ENCODE peak calls at places on chromosomes 3 and 15, in ten cellular contexts. One of them, this sample, is unnamed.

GRCh38 chr3:25899352-25900101 is 109.6 kb downstream of the OXSM start:
- DNase-seq in activated B cell treated with CpG ODN at 0.5 μM for 24 hours: no peak
- DNase-seq in upper lobe of right lung: no peak
- DNase-seq in GM23338: no peak
- DNase-seq in progenitor cell of endocrine pancreas: no peak
- DNase-seq in thoracic aorta: no peak
- DNase-seq in lower lobe of right lung: no peak
- DNase-seq in esophagus squamous epithelium: no peak
- DNase-seq in tibial nerve: no peak
- DNase-seq in heart left ventricle: no peak
- DNase-seq in this sample: no peak

GRCh38 chr3:149593416-149594160 is 64.2 kb downstream of the WWTR1 start:
- DNase-seq in activated B cell treated with CpG ODN at 0.5 μM for 24 hours: no peak
- DNase-seq in upper lobe of right lung: no peak
- DNase-seq in GM23338: peak
- DNase-seq in progenitor cell of endocrine pancreas: no peak
- DNase-seq in thoracic aorta: no peak
- DNase-seq in lower lobe of right lung: no peak
- DNase-seq in esophagus squamous epithelium: no peak
- DNase-seq in tibial nerve: no peak
- DNase-seq in heart left ventricle: no peak
- DNase-seq in this sample: no peak

GRCh38 chr3:170425491-170426239 is 7.0 kb downstream of the CLDN11 start:
- DNase-seq in activated B cell treated with CpG ODN at 0.5 μM for 24 hours: no peak
- DNase-seq in upper lobe of right lung: no peak
- DNase-seq in GM23338: peak
- DNase-seq in progenitor cell of endocrine pancreas: peak
- DNase-seq in thoracic aorta: no peak
- DNase-seq in lower lobe of right lung: no peak
- DNase-seq in esophagus squamous epithelium: no peak
- DNase-seq in tibial nerve: no peak
- DNase-seq in heart left ventricle: no peak
- DNase-seq in this sample: no peak

GRCh38 chr3:124395165-124395564 is 335.1 kb upstream of the UMPS start:
- DNase-seq in activated B cell treated with CpG ODN at 0.5 μM for 24 hours: no peak
- DNase-seq in upper lobe of right lung: no peak
- DNase-seq in GM23338: no peak
- DNase-seq in progenitor cell of endocrine pancreas: no peak
- DNase-seq in thoracic aorta: no peak
- DNase-seq in lower lobe of right lung: no peak
- DNase-seq in esophagus squamous epithelium: no peak
- DNase-seq in tibial nerve: no peak
- DNase-seq in heart left ventricle: no peak
- DNase-seq in this sample: no peak

GRCh38 chr3:87182023-87182422 is 45.1 kb upstream of the CHMP2B start:
- DNase-seq in activated B cell treated with CpG ODN at 0.5 μM for 24 hours: no peak
- DNase-seq in upper lobe of right lung: no peak
- DNase-seq in GM23338: no peak
- DNase-seq in progenitor cell of endocrine pancreas: no peak
- DNase-seq in thoracic aorta: no peak
- DNase-seq in lower lobe of right lung: no peak
- DNase-seq in esophagus squamous epithelium: no peak
- DNase-seq in tibial nerve: no peak
- DNase-seq in heart left ventricle: no peak
- DNase-seq in this sample: no peak

GRCh38 chr3:126135056-126135397 is 45.4 kb downstream of the ALDH1L1 start:
- DNase-seq in activated B cell treated with CpG ODN at 0.5 μM for 24 hours: no peak
- DNase-seq in upper lobe of right lung: no peak
- DNase-seq in GM23338: no peak
- DNase-seq in progenitor cell of endocrine pancreas: no peak
- DNase-seq in thoracic aorta: no peak
- DNase-seq in lower lobe of right lung: peak
- DNase-seq in esophagus squamous epithelium: no peak
- DNase-seq in tibial nerve: no peak
- DNase-seq in heart left ventricle: no peak
- DNase-seq in this sample: no peak

GRCh38 chr3:23800731-23801130 is 5.0 kb upstream of the UBE2E1 start:
- DNase-seq in activated B cell treated with CpG ODN at 0.5 μM for 24 hours: no peak
- DNase-seq in upper lobe of right lung: no peak
- DNase-seq in GM23338: no peak
- DNase-seq in progenitor cell of endocrine pancreas: no peak
- DNase-seq in thoracic aorta: no peak
- DNase-seq in lower lobe of right lung: no peak
- DNase-seq in esophagus squamous epithelium: no peak
- DNase-seq in tibial nerve: no peak
- DNase-seq in heart left ventricle: no peak
- DNase-seq in this sample: no peak

GRCh38 chr3:85681906-85682305 is 723.1 kb downstream of the CADM2 start:
- DNase-seq in activated B cell treated with CpG ODN at 0.5 μM for 24 hours: no peak
- DNase-seq in upper lobe of right lung: no peak
- DNase-seq in GM23338: no peak
- DNase-seq in progenitor cell of endocrine pancreas: no peak
- DNase-seq in thoracic aorta: no peak
- DNase-seq in lower lobe of right lung: no peak
- DNase-seq in esophagus squamous epithelium: no peak
- DNase-seq in tibial nerve: no peak
- DNase-seq in heart left ventricle: no peak
- DNase-seq in this sample: no peak

GRCh38 chr3:65484964-65485363 is 553.8 kb downstream of the MAGI1 start:
- DNase-seq in activated B cell treated with CpG ODN at 0.5 μM for 24 hours: no peak
- DNase-seq in upper lobe of right lung: no peak
- DNase-seq in GM23338: no peak
- DNase-seq in progenitor cell of endocrine pancreas: no peak
- DNase-seq in thoracic aorta: no peak
- DNase-seq in lower lobe of right lung: no peak
- DNase-seq in esophagus squamous epithelium: no peak
- DNase-seq in tibial nerve: no peak
- DNase-seq in heart left ventricle: no peak
- DNase-seq in this sample: no peak

GRCh38 chr3:194306109-194306686 is 44.9 kb downstream of the CPN2 start:
- DNase-seq in activated B cell treated with CpG ODN at 0.5 μM for 24 hours: peak
- DNase-seq in upper lobe of right lung: peak
- DNase-seq in GM23338: no peak
- DNase-seq in progenitor cell of endocrine pancreas: no peak
- DNase-seq in thoracic aorta: no peak
- DNase-seq in lower lobe of right lung: no peak
- DNase-seq in esophagus squamous epithelium: no peak
- DNase-seq in tibial nerve: no peak
- DNase-seq in heart left ventricle: no peak
- DNase-seq in this sample: peak

GRCh38 chr15:81334768-81335447 is 11.0 kb upstream of the STARD5 start:
- DNase-seq in activated B cell treated with CpG ODN at 0.5 μM for 24 hours: no peak
- DNase-seq in upper lobe of right lung: no peak
- DNase-seq in GM23338: no peak
- DNase-seq in progenitor cell of endocrine pancreas: no peak
- DNase-seq in thoracic aorta: no peak
- DNase-seq in lower lobe of right lung: no peak
- DNase-seq in esophagus squamous epithelium: no peak
- DNase-seq in tibial nerve: no peak
- DNase-seq in heart left ventricle: no peak
- DNase-seq in this sample: no peak

GRCh38 chr3:1499694-1500093 is 406.9 kb downstream of the CNTN6 start:
- DNase-seq in activated B cell treated with CpG ODN at 0.5 μM for 24 hours: no peak
- DNase-seq in upper lobe of right lung: no peak
- DNase-seq in GM23338: no peak
- DNase-seq in progenitor cell of endocrine pancreas: no peak
- DNase-seq in thoracic aorta: no peak
- DNase-seq in lower lobe of right lung: no peak
- DNase-seq in esophagus squamous epithelium: no peak
- DNase-seq in tibial nerve: no peak
- DNase-seq in heart left ventricle: no peak
- DNase-seq in this sample: no peak

GRCh38 chr15:88243895-88244787 is 12.4 kb downstream of the NTRK3 start:
- DNase-seq in activated B cell treated with CpG ODN at 0.5 μM for 24 hours: no peak
- DNase-seq in upper lobe of right lung: no peak
- DNase-seq in GM23338: peak
- DNase-seq in progenitor cell of endocrine pancreas: no peak
- DNase-seq in thoracic aorta: no peak
- DNase-seq in lower lobe of right lung: no peak
- DNase-seq in esophagus squamous epithelium: no peak
- DNase-seq in tibial nerve: peak
- DNase-seq in heart left ventricle: no peak
- DNase-seq in this sample: no peak

GRCh38 chr3:29026301-29026700 is 254.6 kb upstream of the RBMS3 start:
- DNase-seq in activated B cell treated with CpG ODN at 0.5 μM for 24 hours: no peak
- DNase-seq in upper lobe of right lung: no peak
- DNase-seq in GM23338: no peak
- DNase-seq in progenitor cell of endocrine pancreas: no peak
- DNase-seq in thoracic aorta: no peak
- DNase-seq in lower lobe of right lung: no peak
- DNase-seq in esophagus squamous epithelium: no peak
- DNase-seq in tibial nerve: no peak
- DNase-seq in heart left ventricle: no peak
- DNase-seq in this sample: no peak

GRCh38 chr3:173737167-173737808 is 339.7 kb downstream of the NLGN1 start:
- DNase-seq in activated B cell treated with CpG ODN at 0.5 μM for 24 hours: no peak
- DNase-seq in upper lobe of right lung: no peak
- DNase-seq in GM23338: no peak
- DNase-seq in progenitor cell of endocrine pancreas: no peak
- DNase-seq in thoracic aorta: no peak
- DNase-seq in lower lobe of right lung: no peak
- DNase-seq in esophagus squamous epithelium: no peak
- DNase-seq in tibial nerve: no peak
- DNase-seq in heart left ventricle: no peak
- DNase-seq in this sample: no peak

GRCh38 chr3:173732237-173732636 is 334.7 kb downstream of the NLGN1 start:
- DNase-seq in activated B cell treated with CpG ODN at 0.5 μM for 24 hours: no peak
- DNase-seq in upper lobe of right lung: no peak
- DNase-seq in GM23338: peak
- DNase-seq in progenitor cell of endocrine pancreas: no peak
- DNase-seq in thoracic aorta: no peak
- DNase-seq in lower lobe of right lung: no peak
- DNase-seq in esophagus squamous epithelium: no peak
- DNase-seq in tibial nerve: no peak
- DNase-seq in heart left ventricle: no peak
- DNase-seq in this sample: no peak

GRCh38 chr3:173730391-173730790 is 332.8 kb downstream of the NLGN1 start:
- DNase-seq in activated B cell treated with CpG ODN at 0.5 μM for 24 hours: no peak
- DNase-seq in upper lobe of right lung: no peak
- DNase-seq in GM23338: no peak
- DNase-seq in progenitor cell of endocrine pancreas: no peak
- DNase-seq in thoracic aorta: no peak
- DNase-seq in lower lobe of right lung: no peak
- DNase-seq in esophagus squamous epithelium: no peak
- DNase-seq in tibial nerve: no peak
- DNase-seq in heart left ventricle: no peak
- DNase-seq in this sample: no peak

DNA sequence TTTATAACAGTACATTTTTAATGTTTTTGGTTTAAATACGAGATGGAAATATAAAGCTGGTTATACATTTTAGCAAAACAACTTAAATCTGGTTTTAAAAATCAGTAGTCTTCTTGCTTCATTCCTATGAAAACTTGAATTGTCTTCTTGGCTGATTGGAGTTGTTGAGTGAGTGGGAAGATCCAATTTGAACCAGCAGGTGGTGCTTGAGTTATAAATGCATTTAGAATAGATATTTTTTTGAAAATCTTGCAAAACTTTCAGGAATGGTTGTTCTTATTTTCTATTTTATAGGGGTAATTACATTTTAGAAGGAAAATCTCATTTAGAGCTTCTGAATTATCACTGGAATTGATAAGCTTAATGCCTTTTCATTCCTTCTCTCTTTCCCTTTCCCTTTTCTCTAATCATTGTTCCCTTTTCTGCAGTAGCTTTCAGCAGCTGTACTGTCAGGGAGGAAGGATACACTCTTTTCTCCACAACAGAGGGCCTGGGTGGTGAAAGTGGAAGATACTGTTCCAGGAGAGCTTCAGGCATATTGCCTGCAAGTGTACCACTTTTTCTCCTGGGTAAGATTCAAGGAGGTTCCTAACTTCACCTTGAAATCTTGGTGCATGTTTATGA is 335.6 kb downstream of the NLGN1 start:
- DNase-seq in activated B cell treated with CpG ODN at 0.5 μM for 24 hours: no peak
- DNase-seq in upper lobe of right lung: no peak
- DNase-seq in GM23338: peak
- DNase-seq in progenitor cell of endocrine pancreas: no peak
- DNase-seq in thoracic aorta: no peak
- DNase-seq in lower lobe of right lung: no peak
- DNase-seq in esophagus squamous epithelium: no peak
- DNase-seq in tibial nerve: peak
- DNase-seq in heart left ventricle: no peak
- DNase-seq in this sample: no peak
- TF ChIP-seq CTCF in activated B cell treated with CpG ODN at 0.5 μM for 24 hours: no peak
- TF ChIP-seq CTCF in upper lobe of right lung: peak
- TF ChIP-seq CTCF in GM23338: peak
- TF ChIP-seq CTCF in progenitor cell of endocrine pancreas: peak
- TF ChIP-seq CTCF in thoracic aorta: peak
- TF ChIP-seq CTCF in lower lobe of right lung: no peak
- TF ChIP-seq CTCF in esophagus squamous epithelium: no peak
- TF ChIP-seq CTCF in tibial nerve: peak
- TF ChIP-seq CTCF in heart left ventricle: peak
- TF ChIP-seq CTCF in this sample: no peak

DNA sequence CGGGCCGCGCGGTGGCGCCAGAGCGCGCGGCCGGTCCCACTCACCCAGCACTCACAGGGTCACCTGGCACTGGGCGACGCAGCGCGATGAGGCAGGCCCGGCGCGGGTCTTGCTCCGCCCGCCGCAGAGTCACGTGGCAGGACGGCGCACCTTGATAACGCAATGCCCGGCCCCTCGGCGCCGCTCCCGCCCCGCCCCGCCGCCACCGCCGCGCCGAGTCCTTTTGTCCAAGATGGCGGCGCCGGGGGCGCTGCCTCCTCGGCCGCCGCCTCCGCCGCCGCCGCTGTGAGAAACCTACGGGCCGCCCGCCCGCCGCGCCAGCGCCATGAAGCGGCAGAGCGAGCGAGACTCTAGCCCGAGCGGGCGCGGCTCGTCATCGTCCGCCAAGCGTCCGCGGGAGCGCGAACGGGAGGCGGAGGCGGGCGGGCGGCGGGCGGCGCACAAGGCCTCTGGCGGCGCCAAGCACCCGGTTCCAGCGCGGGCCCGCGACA is at the start of gene RBM15B:
- DNase-seq in activated B cell treated with CpG ODN at 0.5 μM for 24 hours: peak
- DNase-seq in upper lobe of right lung: peak
- DNase-seq in GM23338: no peak
- DNase-seq in progenitor cell of endocrine pancreas: peak
- DNase-seq in thoracic aorta: peak
- DNase-seq in lower lobe of right lung: peak
- DNase-seq in esophagus squamous epithelium: peak
- DNase-seq in tibial nerve: peak
- DNase-seq in heart left ventricle: peak
- DNase-seq in this sample: peak
- TF ChIP-seq CTCF in activated B cell treated with CpG ODN at 0.5 μM for 24 hours: no peak
- TF ChIP-seq CTCF in upper lobe of right lung: peak
- TF ChIP-seq CTCF in GM23338: peak
- TF ChIP-seq CTCF in progenitor cell of endocrine pancreas: peak
- TF ChIP-seq CTCF in thoracic aorta: peak
- TF ChIP-seq CTCF in lower lobe of right lung: peak
- TF ChIP-seq CTCF in esophagus squamous epithelium: peak
- TF ChIP-seq CTCF in tibial nerve: peak
- TF ChIP-seq CTCF in heart left ventricle: no peak
- TF ChIP-seq CTCF in this sample: peak

GRCh38 chr3:49454457-49454856 is 15.6 kb upstream of the DAG1 start:
- DNase-seq in activated B cell treated with CpG ODN at 0.5 μM for 24 hours: no peak
- DNase-seq in upper lobe of right lung: no peak
- DNase-seq in GM23338: peak
- DNase-seq in progenitor cell of endocrine pancreas: peak
- DNase-seq in thoracic aorta: no peak
- DNase-seq in lower lobe of right lung: no peak
- DNase-seq in esophagus squamous epithelium: no peak
- DNase-seq in tibial nerve: no peak
- DNase-seq in heart left ventricle: no peak
- DNase-seq in this sample: peak
- TF ChIP-seq CTCF in activated B cell treated with CpG ODN at 0.5 μM for 24 hours: no peak
- TF ChIP-seq CTCF in upper lobe of right lung: peak
- TF ChIP-seq CTCF in GM23338: peak
- TF ChIP-seq CTCF in progenitor cell of endocrine pancreas: peak
- TF ChIP-seq CTCF in thoracic aorta: no peak
- TF ChIP-seq CTCF in lower lobe of right lung: peak
- TF ChIP-seq CTCF in esophagus squamous epithelium: no peak
- TF ChIP-seq CTCF in tibial nerve: no peak
- TF ChIP-seq CTCF in heart left ventricle: peak
- TF ChIP-seq CTCF in this sample: no peak

GRCh38 chr15:25693321-25694237 is 169.5 kb downstream of the ATP10A start:
- DNase-seq in activated B cell treated with CpG ODN at 0.5 μM for 24 hours: no peak
- DNase-seq in upper lobe of right lung: peak
- DNase-seq in GM23338: peak
- DNase-seq in progenitor cell of endocrine pancreas: peak
- DNase-seq in thoracic aorta: no peak
- DNase-seq in lower lobe of right lung: no peak
- DNase-seq in esophagus squamous epithelium: no peak
- DNase-seq in tibial nerve: peak
- DNase-seq in heart left ventricle: no peak
- DNase-seq in this sample: no peak
- TF ChIP-seq CTCF in activated B cell treated with CpG ODN at 0.5 μM for 24 hours: no peak
- TF ChIP-seq CTCF in upper lobe of right lung: peak
- TF ChIP-seq CTCF in GM23338: peak
- TF ChIP-seq CTCF in progenitor cell of endocrine pancreas: peak
- TF ChIP-seq CTCF in thoracic aorta: peak
- TF ChIP-seq CTCF in lower lobe of right lung: peak
- TF ChIP-seq CTCF in esophagus squamous epithelium: no peak
- TF ChIP-seq CTCF in tibial nerve: peak
- TF ChIP-seq CTCF in heart left ventricle: peak
- TF ChIP-seq CTCF in this sample: peak